ENCODE peak calls at places on chromosomes 12 and 14, in eight cellular contexts. I, R, P, F, O, J, N and E are unnamed samples.

GRCh38 chr14:71228711-71229110 is 321.5 kb downstream of the PCNX1 start:
- DNase-seq in I (no peak), R (no peak), P (no peak), F (no peak), O (no peak), J (no peak), N (no peak), E (no peak)

GRCh38 chr12:5014269-5014668 is 29.4 kb upstream of the KCNA5 start:
- DNase-seq in I (no peak), R (no peak), P (no peak), F (no peak), O (no peak), J (no peak), N (no peak), E (no peak)

GRCh38 chr12:68406134-68406576 is 74.0 kb upstream of the MDM1 start:
- DNase-seq in I (peak), R (peak), P (peak), F (no peak), O (peak), J (peak), N (peak), E (no peak)

GRCh38 chr12:95648990-95649791 is 97.9 kb upstream of the USP44 start:
- DNase-seq in I (no peak), R (no peak), P (no peak), F (no peak), O (peak), J (peak), N (peak), E (peak)

GRCh38 chr14:104139460-104140212 is 1.2 kb downstream of the KIF26A start:
- DNase-seq in I (no peak), R (no peak), P (no peak), F (no peak), O (no peak), J (no peak), N (no peak), E (no peak)

GRCh38 chr14:77067632-77068514 is 30.2 kb upstream of the CIPC start:
- DNase-seq in I (peak), R (peak), P (peak), F (peak), O (peak), J (peak), N (no peak), E (no peak)

GRCh38 chr14:35556548-35556947 is 22.6 kb downstream of the INSM2 start:
- DNase-seq in I (no peak), R (no peak), P (no peak), F (no peak), O (no peak), J (no peak), N (no peak), E (no peak)

GRCh38 chr12:100337299-100337698 is 19.6 kb upstream of the SLC17A8 start:
- DNase-seq in I (no peak), R (no peak), P (no peak), F (no peak), O (no peak), J (no peak), N (no peak), E (no peak)

GRCh38 chr12:93664573-93665138 is 12.5 kb upstream of the CRADD start:
- DNase-seq in I (no peak), R (no peak), P (no peak), F (no peak), O (peak), J (peak), N (no peak), E (no peak)

GRCh38 chr14:39267592-39268112 is 33.9 kb downstream of the MIA2 start:
- DNase-seq in I (no peak), R (no peak), P (no peak), F (no peak), O (no peak), J (no peak), N (no peak), E (no peak)

GRCh38 chr14:70706177-70706576 is 64.5 kb downstream of the TTC9 start:
- DNase-seq in I (no peak), R (no peak), P (no peak), F (no peak), O (no peak), J (no peak), N (no peak), E (no peak)

GRCh38 chr14:52067873-52068740 is 752 bp downstream of the NID2 start:
- DNase-seq in I (peak), R (no peak), P (peak), F (peak), O (peak), J (peak), N (no peak), E (no peak)

GRCh38 chr12:46770501-46771183 is 55.2 kb downstream of the SLC38A4 start:
- DNase-seq in I (no peak), R (no peak), P (no peak), F (no peak), O (peak), J (peak), N (no peak), E (no peak)

GRCh38 chr12:110578522-110579238 is 4.4 kb downstream of the PPTC7 start:
- DNase-seq in I (no peak), R (no peak), P (no peak), F (no peak), O (no peak), J (no peak), N (no peak), E (no peak)

GRCh38 chr12:124536613-124537012 is 30.8 kb downstream of the NCOR2 start:
- DNase-seq in I (no peak), R (no peak), P (no peak), F (no peak), O (peak), J (peak), N (no peak), E (no peak)

GRCh38 chr12:100827901-100828520 is 33.4 kb downstream of the ANO4 start:
- DNase-seq in I (no peak), R (no peak), P (no peak), F (peak), O (peak), J (peak), N (peak), E (no peak)

GRCh38 chr14:98840511-98840910 is 431.5 kb downstream of the BCL11B start:
- DNase-seq in I (no peak), R (no peak), P (no peak), F (no peak), O (no peak), J (no peak), N (no peak), E (no peak)

GRCh38 chr12:32478858-32479257 is 79.5 kb downstream of the FGD4 start:
- DNase-seq in I (no peak), R (no peak), P (no peak), F (no peak), O (no peak), J (no peak), N (no peak), E (no peak)

GRCh38 chr12:120361506-120362208 is 7.3 kb downstream of the MSI1 start:
- DNase-seq in I (peak), R (peak), P (peak), F (peak), O (peak), J (peak), N (no peak), E (no peak)

GRCh38 chr14:73500360-73500759 is 9.6 kb downstream of the RIOX1 start:
- DNase-seq in I (no peak), R (no peak), P (no peak), F (no peak), O (no peak), J (no peak), N (no peak), E (no peak)

GRCh38 chr12:58412466-58412865 is 471.1 kb downstream of the ATP23 start:
- DNase-seq in I (no peak), R (no peak), P (no peak), F (no peak), O (no peak), J (no peak), N (no peak), E (no peak)

DNA sequence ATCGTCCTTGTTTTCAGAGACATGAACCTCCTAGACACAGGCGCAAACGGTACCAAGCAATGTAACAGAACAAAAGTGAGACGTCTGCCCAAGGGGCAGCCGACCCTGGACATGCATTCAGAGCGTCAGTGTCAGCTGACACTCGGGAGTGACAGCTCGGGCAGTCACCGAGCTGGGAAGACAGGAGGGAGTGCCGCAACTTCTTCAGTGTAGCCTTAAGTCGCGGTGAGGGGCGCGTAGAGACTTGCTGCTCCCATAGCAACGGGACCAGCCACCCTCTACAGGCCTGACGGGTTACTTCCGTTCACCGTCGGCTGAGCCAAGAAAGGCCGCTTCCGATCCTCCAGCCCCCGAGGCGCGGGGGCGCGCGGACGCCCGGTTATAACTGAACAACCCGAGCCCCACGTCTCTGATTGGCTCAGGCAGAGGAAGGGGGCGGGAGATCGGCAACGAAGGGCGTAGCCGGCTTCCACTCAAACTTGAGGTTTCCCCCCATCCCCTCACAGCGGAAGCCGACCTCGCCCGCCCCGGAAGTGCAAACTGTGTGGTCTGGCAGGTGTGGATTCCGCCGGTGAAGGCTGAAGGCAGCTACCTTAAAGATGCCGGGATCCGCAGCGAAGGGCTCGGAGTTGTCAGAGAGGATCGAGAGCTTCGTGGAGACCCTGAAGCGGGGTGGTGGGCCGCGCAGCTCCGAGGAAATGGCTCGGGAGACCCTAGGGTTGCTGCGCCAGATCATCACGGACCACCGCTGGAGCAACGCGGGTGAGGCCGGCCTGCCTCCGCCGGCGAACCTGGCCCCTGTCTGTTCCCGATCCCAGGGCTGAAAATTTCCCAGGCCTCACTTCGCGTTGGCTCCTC is at the start of gene EIF2B2:
- DNase-seq in I (peak), R (peak), P (peak), F (peak), O (peak), J (peak), N (peak), E (peak)
- TF ChIP-seq CTCF in I (peak), R (no peak), P (no peak), F (no peak), O (no peak), J (no peak), N (peak), E (no peak)

DNA sequence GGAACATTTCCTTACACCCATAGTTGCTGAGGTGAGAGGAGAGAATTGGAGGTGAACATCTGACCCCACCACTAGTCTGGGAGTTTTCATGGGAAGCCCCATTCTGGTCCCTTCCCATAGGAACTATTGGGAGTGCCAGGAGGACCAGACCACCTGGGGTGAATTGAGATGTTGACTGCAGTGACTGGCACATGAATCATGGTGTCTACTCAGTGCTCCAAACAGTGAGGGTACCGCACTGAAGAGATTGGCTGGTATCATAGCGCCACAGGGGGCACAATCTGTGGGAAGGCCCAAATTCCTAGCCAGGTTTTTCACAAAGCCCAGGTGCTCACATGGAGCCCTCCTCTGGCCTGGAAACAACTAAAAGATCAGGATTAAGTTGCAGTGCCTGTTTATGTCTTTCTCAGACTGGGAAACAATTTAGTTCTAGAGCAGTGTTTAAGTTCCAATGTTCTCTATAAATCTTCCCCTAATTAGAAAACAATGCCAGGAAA is 3.7 kb upstream of the RNASE9 start:
- DNase-seq in I (no peak), R (no peak), P (no peak), F (no peak), O (no peak), J (no peak), N (no peak), E (no peak)
- H3K4me3 ChIP-seq in I (no peak), R (no peak), P (no peak), F (no peak), O (no peak), J (no peak), N (no peak), E (no peak)

DNA sequence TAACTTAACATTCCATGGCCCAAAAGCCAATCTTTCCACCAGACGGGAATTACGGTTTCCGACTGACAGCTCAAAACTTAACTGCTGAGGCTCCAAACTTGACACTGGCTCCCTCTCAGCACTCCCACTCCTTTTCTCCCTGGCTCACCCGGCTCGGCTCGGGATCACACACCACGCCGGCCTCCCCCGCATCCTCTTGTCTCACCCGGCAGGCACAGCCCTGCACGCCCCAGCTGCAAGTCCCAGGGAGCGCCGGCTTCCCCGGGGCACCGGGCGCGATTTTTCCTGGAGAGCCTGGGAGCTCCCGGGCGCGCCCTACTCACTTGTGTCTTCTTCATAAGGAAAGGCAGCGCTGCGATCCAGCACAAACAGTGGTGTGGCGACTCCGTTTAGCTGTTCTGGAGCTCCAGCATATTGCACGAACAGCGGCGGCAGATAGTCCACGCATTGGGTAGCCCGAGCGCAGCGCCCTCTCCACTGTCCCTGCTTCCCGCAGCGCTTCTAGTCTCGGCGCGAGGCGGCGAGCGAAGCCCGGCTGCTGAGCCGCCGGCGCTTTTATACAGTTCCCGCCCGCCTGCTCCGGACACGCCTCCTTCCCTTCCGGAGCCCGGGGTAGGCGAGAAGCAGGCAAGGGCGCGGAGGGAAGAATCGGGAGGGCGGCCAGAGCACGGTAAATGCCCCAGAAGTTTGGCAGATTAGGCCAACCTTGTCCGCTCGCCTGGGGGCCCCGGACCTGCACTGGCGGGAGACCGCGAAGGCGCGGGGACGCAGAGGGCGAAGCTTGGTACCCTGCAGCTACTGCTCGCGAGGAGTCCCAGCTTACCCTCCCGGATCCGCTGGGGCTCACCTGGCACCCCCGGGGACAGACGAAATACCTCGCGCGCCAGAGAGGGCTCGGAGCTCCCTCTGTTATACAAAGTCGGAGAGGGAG is at the start of gene KITLG:
- DNase-seq in I (peak), R (peak), P (peak), F (peak), O (peak), J (peak), N (no peak), E (no peak)
- TF ChIP-seq CTCF in I (peak), R (peak), P (peak), F (no peak), O (no peak), J (peak), N (peak), E (peak)

DNA sequence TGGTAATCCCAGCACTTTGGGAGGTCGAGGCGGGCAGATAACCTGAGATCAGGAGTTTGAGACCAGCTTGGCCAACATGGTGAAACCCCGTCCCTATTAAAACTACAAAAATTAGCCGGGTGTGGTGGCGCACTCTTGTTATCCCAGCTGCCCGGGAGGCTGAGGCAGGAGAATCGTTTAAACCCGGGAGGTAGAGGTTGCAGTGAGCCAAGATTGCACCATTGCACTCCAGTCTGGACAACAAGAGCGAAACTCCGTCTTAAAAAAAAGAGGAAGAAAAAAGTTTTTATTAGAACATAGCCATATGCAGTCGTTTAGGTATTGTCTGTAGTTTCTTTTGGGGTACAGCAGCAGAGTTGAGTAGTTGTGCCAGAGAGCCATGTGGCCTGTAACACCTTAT is 2.0 kb downstream of the ADIPOR2 start:
- DNase-seq in I (no peak), R (no peak), P (no peak), F (no peak), O (no peak), J (no peak), N (no peak), E (no peak)
- H3K4me3 ChIP-seq in I (no peak), R (no peak), P (no peak), F (peak), O (no peak), J (no peak), N (no peak), E (no peak)

DNA sequence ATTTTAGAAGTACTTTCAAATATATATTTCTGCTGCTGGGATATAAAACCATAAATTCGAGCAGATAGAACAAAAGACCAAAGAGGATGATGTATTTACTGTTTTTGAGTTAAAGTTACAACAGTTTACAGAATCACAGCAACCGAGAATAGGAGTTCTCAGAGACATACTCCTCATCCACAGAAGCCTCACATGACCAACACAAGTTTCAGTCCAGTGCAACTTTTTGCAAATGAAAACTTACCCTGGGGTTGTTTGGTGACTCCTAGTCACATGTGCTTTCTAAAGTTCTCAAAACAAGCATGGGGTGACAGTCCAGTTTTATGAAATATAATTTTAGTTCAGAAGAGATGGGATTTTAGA is 117.1 kb downstream of the PRKCH start:
- DNase-seq in I (no peak), R (no peak), P (no peak), F (peak), O (no peak), J (no peak), N (no peak), E (no peak)
- TF ChIP-seq CTCF in I (no peak), R (no peak), P (no peak), F (no peak), O (no peak), J (no peak), N (no peak), E (no peak)

GRCh38 chr14:94074534-94074933 is 6.5 kb downstream of the DDX24 start:
- DNase-seq in I (no peak), R (no peak), P (no peak), F (no peak), O (no peak), J (no peak), N (no peak), E (no peak)
- H3K4me3 ChIP-seq in I (no peak), R (no peak), P (no peak), F (no peak), O (no peak), J (no peak), N (no peak), E (no peak)

GRCh38 chr14:37924622-37925021 is 283.1 kb upstream of the SSTR1 start:
- DNase-seq in I (no peak), R (no peak), P (no peak), F (no peak), O (no peak), J (no peak), N (no peak), E (no peak)
- TF ChIP-seq CTCF in I (no peak), R (no peak), P (no peak), F (no peak), O (no peak), J (no peak), N (no peak), E (no peak)

GRCh38 chr12:98741615-98742265 is 96.7 kb downstream of the APAF1 start:
- DNase-seq in I (no peak), R (no peak), P (no peak), F (no peak), O (no peak), J (no peak), N (no peak), E (no peak)

GRCh38 chr12:98744692-98745091 is 99.6 kb downstream of the APAF1 start:
- DNase-seq in I (no peak), R (no peak), P (no peak), F (no peak), O (no peak), J (no peak), N (no peak), E (no peak)

GRCh38 chr12:98743362-98743953 is 98.4 kb downstream of the APAF1 start:
- DNase-seq in I (no peak), R (no peak), P (no peak), F (peak), O (no peak), J (no peak), N (no peak), E (no peak)

GRCh38 chr12:98741229-98741614 is 96.1 kb downstream of the APAF1 start:
- DNase-seq in I (no peak), R (no peak), P (no peak), F (no peak), O (no peak), J (peak), N (no peak), E (no peak)

GRCh38 chr12:98745578-98746391 is 100.7 kb downstream of the APAF1 start:
- DNase-seq in I (no peak), R (no peak), P (peak), F (peak), O (no peak), J (no peak), N (no peak), E (no peak)
- H3K4me3 ChIP-seq in I (peak), R (peak), P (peak), F (peak), O (peak), J (peak), N (peak), E (peak)

GRCh38 chr12:121578230-121579189 is 2.3 kb downstream of the KDM2B start:
- DNase-seq in I (peak), R (no peak), P (peak), F (no peak), O (no peak), J (no peak), N (no peak), E (no peak)
- TF ChIP-seq CTCF in I (no peak), R (no peak), P (no peak), F (no peak), O (no peak), J (no peak), N (no peak), E (no peak)

GRCh38 chr14:90580381-90581335 is 183.8 kb downstream of the CALM1 start:
- DNase-seq in I (no peak), R (no peak), P (no peak), F (no peak), O (no peak), J (no peak), N (no peak), E (no peak)
- H3K4me3 ChIP-seq in I (no peak), R (no peak), P (no peak), F (no peak), O (no peak), J (no peak), N (no peak), E (no peak)